ENCODE peak calls at places on chromosomes 4 and X, in eight cellular contexts. Y, G, H, R, V, C, J and T are unnamed samples.
A peak's percentile ranks its signal among the peaks of the same experiment; 100 is the strongest.

GRCh38 chr4:106046083-106046482 is 150.8 kb downstream of the NPNT start:
- DNase-seq in Y (no peak), G (no peak), H (no peak), R (no peak), V (no peak), C (no peak), J (no peak), T (no peak)

GRCh38 chr4:89752932-89753598 is 83.9 kb downstream of the SNCA start:
- DNase-seq in Y (peak; percentile 89), G (no peak), H (no peak), R (no peak), V (peak; percentile 99), C (no peak), J (no peak), T (no peak)

GRCh38 chr4:80184791-80185756 is 12.2 kb upstream of the PRDM8 start:
- DNase-seq in Y (no peak), G (no peak), H (peak; percentile 38), R (no peak), V (peak; percentile 35), C (no peak), J (no peak), T (no peak)

GRCh38 chr4:116639070-116639577 is 446.3 kb downstream of the TRAM1L1 start:
- DNase-seq in Y (no peak), G (no peak), H (no peak), R (no peak), V (no peak), C (no peak), J (no peak), T (no peak)

GRCh38 chr4:147589586-147589985 is 27.6 kb upstream of the TMEM184C start:
- DNase-seq in Y (no peak), G (no peak), H (no peak), R (no peak), V (no peak), C (no peak), J (no peak), T (no peak)

GRCh38 chrX:26918633-26919032 is 544.5 kb downstream of the PPP4R3C start:
- DNase-seq in Y (no peak), G (no peak), H (no peak), R (no peak), V (peak; percentile 2), C (no peak), J (peak; percentile 46), T (no peak)

GRCh38 chr4:25879091-25879584 is 16.4 kb upstream of the SEL1L3 start:
- DNase-seq in Y (no peak), G (no peak), H (no peak), R (no peak), V (no peak), C (no peak), J (no peak), T (no peak)

GRCh38 chrX:12446342-12447075 is 308.2 kb downstream of the FRMPD4 start:
- DNase-seq in Y (no peak), G (no peak), H (no peak), R (no peak), V (peak; percentile 81), C (no peak), J (no peak), T (no peak)

GRCh38 chrX:130716822-130717405 is 186.1 kb downstream of the ENOX2 start:
- DNase-seq in Y (no peak), G (no peak), H (no peak), R (no peak), V (no peak), C (no peak), J (no peak), T (no peak)

GRCh38 chrX:129781134-129782014 is 1.6 kb downstream of the SASH3 start:
- DNase-seq in Y (no peak), G (peak; percentile 25), H (peak; percentile 79), R (peak; percentile 88), V (no peak), C (peak; percentile 23), J (peak; percentile 69), T (no peak)

GRCh38 chrX:77689376-77689775 is 96.6 kb downstream of the ATRX start:
- DNase-seq in Y (no peak), G (no peak), H (no peak), R (no peak), V (no peak), C (no peak), J (no peak), T (no peak)

GRCh38 chr4:48196758-48197504 is 62.9 kb upstream of the TXK start:
- DNase-seq in Y (no peak), G (no peak), H (no peak), R (no peak), V (no peak), C (no peak), J (no peak), T (no peak)

GRCh38 chr4:127849505-127850234 is 31.0 kb upstream of the PLK4 start:
- DNase-seq in Y (no peak), G (no peak), H (no peak), R (no peak), V (peak; percentile 4), C (no peak), J (no peak), T (no peak)

GRCh38 chr4:89101256-89102161 is 9.8 kb upstream of the TIGD2 start:
- DNase-seq in Y (peak; percentile 24), G (no peak), H (peak; percentile 12), R (peak; percentile 12), V (no peak), C (no peak), J (no peak), T (no peak)

GRCh38 chr4:23906839-23907238 is 17.0 kb upstream of the PPARGC1A start:
- DNase-seq in Y (no peak), G (no peak), H (no peak), R (no peak), V (no peak), C (no peak), J (no peak), T (no peak)

GRCh38 chr4:155972098-155972497 is 18.4 kb upstream of the CTSO start:
- DNase-seq in Y (peak; percentile 20), G (no peak), H (no peak), R (no peak), V (peak; percentile 67), C (no peak), J (no peak), T (no peak)

GRCh38 chr4:5863461-5864113 is 29.3 kb downstream of the CRMP1 start:
- DNase-seq in Y (peak; percentile 90), G (no peak), H (peak; percentile 65), R (peak; percentile 80), V (peak; percentile 97), C (no peak), J (no peak), T (no peak)

GRCh38 chrX:154595559-154595958 is 10.6 kb downstream of the CTAG1A start:
- DNase-seq in Y (no peak), G (no peak), H (no peak), R (no peak), V (no peak), C (no peak), J (no peak), T (no peak)

GRCh38 chr4:176534566-176534965 is 214.8 kb downstream of the SPCS3 start:
- DNase-seq in Y (peak; percentile 18), G (no peak), H (no peak), R (no peak), V (peak; percentile 93), C (no peak), J (no peak), T (no peak)